ENCODE peak calls at places on chromosomes 13 and 19, in nine cellular contexts. J, K, Y, B, I, U, E, L and C are unnamed samples.
A peak's percentile ranks its signal among the peaks of the same experiment; 100 is the strongest.

GRCh38 chr19:19635313-19635702 is 7.3 kb upstream of the LPAR2 start:
- DNase-seq in J (no peak), K (no peak), Y (no peak), B (no peak), I (no peak), U (no peak), E (no peak), L (no peak), C (no peak)

GRCh38 chr19:39969681-39970423 is 1.1 kb upstream of the PSMC4 start:
- DNase-seq in J (no peak), K (no peak), Y (no peak), B (no peak), I (no peak), U (no peak), E (no peak), L (no peak), C (peak; percentile 44)

GRCh38 chr19:35462476-35462953 is 14.5 kb downstream of the FFAR2 start:
- DNase-seq in J (peak; percentile 51), K (no peak), Y (no peak), B (no peak), I (no peak), U (no peak), E (peak; percentile 4), L (no peak), C (peak; percentile 74)

GRCh38 chr13:49791214-49791752 is 1.2 kb downstream of the KPNA3 start:
- DNase-seq in J (peak; percentile 72), K (peak; percentile 5), Y (peak; percentile 5), B (no peak), I (no peak), U (peak; percentile 18), E (peak; percentile 25), L (no peak), C (peak; percentile 29)

GRCh38 chr13:99506632-99507031 is 5.4 kb downstream of the TM9SF2 start:
- DNase-seq in J (no peak), K (no peak), Y (no peak), B (no peak), I (no peak), U (no peak), E (no peak), L (no peak), C (no peak)

GRCh38 chr13:85223883-85224656 is 575.1 kb downstream of the SLITRK6 start:
- DNase-seq in J (no peak), K (no peak), Y (no peak), B (no peak), I (no peak), U (no peak), E (no peak), L (no peak), C (no peak)

GRCh38 chr13:112244495-112245177 is 131.5 kb upstream of the SPACA7 start:
- DNase-seq in J (no peak), K (no peak), Y (no peak), B (no peak), I (no peak), U (no peak), E (no peak), L (no peak), C (no peak)

GRCh38 chr13:75648446-75648845 is 12.3 kb downstream of the LMO7 start:
- DNase-seq in J (no peak), K (no peak), Y (no peak), B (no peak), I (no peak), U (no peak), E (no peak), L (no peak), C (no peak)

GRCh38 chr19:10102787-10103236 is 334 bp upstream of the ANGPTL6 start:
- DNase-seq in J (no peak), K (no peak), Y (no peak), B (no peak), I (no peak), U (no peak), E (no peak), L (no peak), C (no peak)

GRCh38 chr13:45519473-45519872 is 54.7 kb downstream of the COG3 start:
- DNase-seq in J (no peak), K (no peak), Y (no peak), B (no peak), I (no peak), U (no peak), E (no peak), L (no peak), C (no peak)

GRCh38 chr13:112627161-112627560 is 39.2 kb upstream of the TUBGCP3 start:
- DNase-seq in J (no peak), K (no peak), Y (no peak), B (no peak), I (no peak), U (no peak), E (no peak), L (no peak), C (no peak)

GRCh38 chr13:101707659-101708058 is 255.2 kb downstream of the ITGBL1 start:
- DNase-seq in J (no peak), K (no peak), Y (no peak), B (no peak), I (no peak), U (no peak), E (no peak), L (no peak), C (peak; percentile 34)

GRCh38 chr19:10826236-10826635 is 9.8 kb downstream of the TMED1 start:
- DNase-seq in J (no peak), K (no peak), Y (no peak), B (no peak), I (no peak), U (no peak), E (no peak), L (no peak), C (no peak)

GRCh38 chr13:113297370-113297871 is 382 bp downstream of the LAMP1 start:
- DNase-seq in J (no peak), K (no peak), Y (no peak), B (no peak), I (no peak), U (peak; percentile 24), E (peak; percentile 38), L (no peak), C (peak; percentile 16)

GRCh38 chr19:46042252-46042883 is 1.6 kb upstream of the IGFL4 start:
- DNase-seq in J (peak; percentile 25), K (no peak), Y (no peak), B (no peak), I (no peak), U (no peak), E (no peak), L (no peak), C (no peak)

GRCh38 chr19:1760020-1760419 is 6.7 kb downstream of the ONECUT3 start:
- DNase-seq in J (no peak), K (no peak), Y (no peak), B (no peak), I (no peak), U (no peak), E (no peak), L (no peak), C (no peak)

GRCh38 chr13:98768522-98768921 is 16.1 kb upstream of the SLC15A1 start:
- DNase-seq in J (no peak), K (no peak), Y (no peak), B (no peak), I (no peak), U (no peak), E (no peak), L (no peak), C (no peak)

GRCh38 chr19:18657590-18658365 is 20.9 kb downstream of the KLHL26 start:
- DNase-seq in J (no peak), K (no peak), Y (peak; percentile 95), B (no peak), I (no peak), U (peak; percentile 63), E (peak; percentile 66), L (peak; percentile 82), C (no peak)

GRCh38 chr13:26887594-26887993 is 127.0 kb upstream of the GPR12 start:
- DNase-seq in J (no peak), K (no peak), Y (no peak), B (no peak), I (no peak), U (no peak), E (no peak), L (no peak), C (no peak)

GRCh38 chr19:36528921-36529518 is 949 bp upstream of the ZNF260 start:
- DNase-seq in J (no peak), K (no peak), Y (no peak), B (no peak), I (no peak), U (peak; percentile 11), E (no peak), L (no peak), C (peak; percentile 29)

GRCh38 chr13:98548230-98548629 is 28.7 kb downstream of the STK24 start:
- DNase-seq in J (no peak), K (no peak), Y (no peak), B (no peak), I (no peak), U (peak; percentile 63), E (peak; percentile 78), L (no peak), C (no peak)

GRCh38 chr13:93522486-93522885 is 295.9 kb downstream of the GPC6 start:
- DNase-seq in J (no peak), K (no peak), Y (peak; percentile 20), B (no peak), I (no peak), U (no peak), E (no peak), L (no peak), C (no peak)

GRCh38 chr13:93079294-93079693 is 147.3 kb upstream of the GPC6 start:
- DNase-seq in J (no peak), K (no peak), Y (peak; percentile 40), B (no peak), I (no peak), U (peak; percentile 3), E (no peak), L (no peak), C (no peak)